ENCODE peak calls at places on chromosomes 3 and 15, in six cellular contexts. D is A549, V is upper lobe of left lung, Q is heart right ventricle, F is testis, N is stomach. R is an unnamed sample.

GRCh38 chr3:161310649-161311423 is 60.5 kb downstream of the SPTSSB start:
- DNase-seq in D (no peak), V (no peak), Q (no peak), F (no peak), N (no peak), R (no peak)

GRCh38 chr3:176055851-176056250 is 1141.4 kb downstream of the TBL1XR1 start:
- DNase-seq in D (no peak), V (no peak), Q (no peak), F (no peak), N (no peak), R (no peak)

GRCh38 chr15:58086479-58086878 is 21.0 kb upstream of the ALDH1A2 start:
- DNase-seq in D (no peak), V (no peak), Q (no peak), F (no peak), N (no peak), R (no peak)

GRCh38 chr15:66590435-66590834 is 24.6 kb upstream of the LCTL start:
- DNase-seq in D (no peak), V (no peak), Q (no peak), F (no peak), N (no peak), R (no peak)

GRCh38 chr15:73305331-73306211 is 63.2 kb downstream of the HCN4 start:
- DNase-seq in D (peak), V (no peak), Q (no peak), F (peak), N (no peak), R (no peak)

GRCh38 chr3:108862865-108863798 is 40.5 kb downstream of the TRAT1 start:
- DNase-seq in D (peak), V (no peak), Q (no peak), F (no peak), N (no peak), R (no peak)

GRCh38 chr15:91865903-91866302 is 12.4 kb downstream of the SLCO3A1 start:
- DNase-seq in D (no peak), V (no peak), Q (no peak), F (no peak), N (no peak), R (no peak)

GRCh38 chr3:55481067-55481917 is 5.8 kb downstream of the WNT5A start:
- DNase-seq in D (no peak), V (peak), Q (peak), F (peak), N (no peak), R (no peak)

GRCh38 chr3:119579366-119580147 is at the start of gene ADPRH:
- DNase-seq in D (peak), V (peak), Q (peak), F (peak), N (peak), R (peak)

GRCh38 chr3:4926892-4927291 is 52.3 kb upstream of the BHLHE40 start:
- DNase-seq in D (no peak), V (no peak), Q (no peak), F (no peak), N (no peak), R (no peak)

GRCh38 chr3:171646357-171647133 is 163.7 kb downstream of the PLD1 start:
- DNase-seq in D (peak), V (no peak), Q (no peak), F (no peak), N (no peak), R (no peak)

GRCh38 chr3:127371338-127371737 is 83.5 kb upstream of the PRR20G start:
- DNase-seq in D (no peak), V (no peak), Q (no peak), F (no peak), N (no peak), R (peak)

GRCh38 chr3:58291671-58292338 is 14.2 kb upstream of the RPP14 start:
- DNase-seq in D (no peak), V (no peak), Q (no peak), F (no peak), N (no peak), R (no peak)

DNA sequence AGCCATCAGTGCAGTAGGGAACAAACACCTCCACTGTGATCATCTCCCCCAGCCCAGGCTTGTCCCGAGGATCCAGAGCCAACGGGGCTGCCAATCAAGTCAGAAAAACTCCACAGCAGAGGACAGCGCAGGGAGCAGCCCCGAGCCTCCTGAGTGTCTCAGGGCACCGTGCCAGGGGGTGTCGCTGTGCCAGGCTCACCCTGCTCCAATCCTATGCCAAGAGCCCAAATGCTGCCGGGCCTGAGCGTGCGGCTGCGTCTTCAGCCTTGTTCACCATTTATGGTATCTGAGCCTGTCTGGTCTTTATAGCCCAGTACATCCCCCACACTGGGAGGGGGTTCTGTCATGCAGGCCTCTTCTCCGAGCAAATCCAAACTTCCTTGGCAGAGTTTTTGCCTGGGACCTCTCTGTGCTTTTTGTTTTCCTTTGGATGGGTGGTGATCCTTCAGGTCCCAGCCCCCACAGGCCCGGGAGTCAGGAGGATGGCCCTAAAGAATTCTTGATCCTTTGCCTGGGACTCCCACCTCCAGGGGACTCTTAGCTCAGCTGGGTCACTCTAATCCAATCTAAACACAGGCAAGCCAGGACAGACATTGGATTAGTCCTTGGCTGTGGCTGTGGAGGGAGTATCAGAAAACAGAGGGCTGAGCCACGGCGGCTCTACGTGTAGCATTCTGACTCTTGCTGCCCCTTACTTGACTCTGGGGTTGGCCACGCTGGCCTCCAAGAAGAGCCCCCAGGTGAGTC is 135.1 kb upstream of the HACD2 start:
- DNase-seq in D (no peak), V (peak), Q (peak), F (peak), N (no peak), R (peak)
- H3K27ac ChIP-seq in D (peak), V (no peak), Q (peak), F (peak), N (peak), R (peak)

GRCh38 chr3:153970735-153971347 is 150.3 kb upstream of the ARHGEF26 start:
- DNase-seq in D (peak), V (no peak), Q (no peak), F (no peak), N (no peak), R (no peak)
- TF ChIP-seq CTCF in D (peak), V (no peak), Q (peak), F (peak), N (peak), R (no peak)

DNA sequence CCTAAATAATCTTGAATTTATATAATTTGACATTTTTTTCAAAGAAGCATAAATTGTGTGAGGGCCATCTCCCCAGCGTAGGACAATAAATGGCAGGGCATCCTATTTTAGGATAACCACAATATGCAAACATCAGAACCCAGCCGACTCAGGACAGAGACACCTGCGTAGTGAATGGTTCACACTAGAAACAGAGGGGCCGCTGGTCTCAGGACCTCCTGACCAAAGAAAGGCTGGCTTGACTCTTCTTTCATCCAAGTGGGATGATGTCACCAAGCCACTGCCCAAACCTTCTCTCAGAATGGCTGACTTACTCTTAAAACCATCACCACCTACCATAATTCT is 162.1 kb downstream of the FOXP1 start:
- DNase-seq in D (no peak), V (no peak), Q (no peak), F (no peak), N (no peak), R (no peak)
- H3K4me3 ChIP-seq in D (no peak), V (no peak), Q (no peak), F (no peak), N (no peak), R (no peak)

GRCh38 chr3:185822957-185823279 is 1.9 kb downstream of the IGF2BP2 start:
- DNase-seq in D (no peak), V (no peak), Q (no peak), F (no peak), N (no peak), R (no peak)

GRCh38 chr3:185823280-185824044 is 1.4 kb downstream of the IGF2BP2 start:
- DNase-seq in D (no peak), V (peak), Q (peak), F (peak), N (peak), R (no peak)

GRCh38 chr3:185822221-185822956 is 2.5 kb downstream of the IGF2BP2 start:
- DNase-seq in D (no peak), V (no peak), Q (no peak), F (no peak), N (no peak), R (no peak)

GRCh38 chr3:185818267-185818875 is 6.5 kb downstream of the IGF2BP2 start:
- DNase-seq in D (no peak), V (no peak), Q (no peak), F (no peak), N (no peak), R (no peak)

GRCh38 chr3:185820973-185821758 is 3.7 kb downstream of the IGF2BP2 start:
- DNase-seq in D (peak), V (no peak), Q (no peak), F (no peak), N (no peak), R (no peak)
- H3K27ac ChIP-seq in D (peak), V (no peak), Q (no peak), F (no peak), N (no peak), R (no peak)

GRCh38 chr3:32147935-32148334 is 41.5 kb downstream of the GPD1L start:
- DNase-seq in D (no peak), V (no peak), Q (no peak), F (no peak), N (no peak), R (no peak)

GRCh38 chr3:32147509-32147908 is 41.1 kb downstream of the GPD1L start:
- DNase-seq in D (no peak), V (no peak), Q (no peak), F (no peak), N (no peak), R (no peak)

GRCh38 chr3:32143849-32144757 is 37.7 kb downstream of the GPD1L start:
- DNase-seq in D (peak), V (no peak), Q (no peak), F (peak), N (peak), R (no peak)

GRCh38 chr3:32146669-32147315 is 40.4 kb downstream of the GPD1L start:
- DNase-seq in D (no peak), V (no peak), Q (no peak), F (no peak), N (no peak), R (no peak)

GRCh38 chr3:32148356-32148755 is 41.9 kb downstream of the GPD1L start:
- DNase-seq in D (no peak), V (no peak), Q (no peak), F (no peak), N (no peak), R (no peak)
- TF ChIP-seq CTCF in D (no peak), V (no peak), Q (no peak), F (no peak), N (no peak), R (no peak)